ENCODE peak calls at places on chromosomes 16 and 17, in ten cellular contexts. One of them, this sample, is unnamed. For H3K4me1, the result is how much of the 10 kb centered on the place peaks cover.

GRCh38 chr16:88286301-88286923 is 96.3 kb upstream of the ZNF469 start:
- DNase-seq in ovary: no peak
- DNase-seq in ascending aorta: no peak
- DNase-seq in sigmoid colon: no peak
- DNase-seq in spleen: no peak
- DNase-seq in fibroblast of lung: no peak
- DNase-seq in suprapubic skin: no peak
- DNase-seq in OCI-LY7: no peak
- DNase-seq in CD8-positive, alpha-beta T cell: no peak
- DNase-seq in uterus: no peak
- DNase-seq in this sample: no peak

GRCh38 chr17:42512733-42513251 is 23.2 kb upstream of the NAGLU start:
- DNase-seq in ovary: peak
- DNase-seq in ascending aorta: no peak
- DNase-seq in sigmoid colon: peak
- DNase-seq in spleen: no peak
- DNase-seq in fibroblast of lung: no peak
- DNase-seq in suprapubic skin: no peak
- DNase-seq in OCI-LY7: no peak
- DNase-seq in CD8-positive, alpha-beta T cell: no peak
- DNase-seq in uterus: no peak
- DNase-seq in this sample: no peak

GRCh38 chr17:30372755-30373154 is 6.0 kb upstream of the CPD start:
- DNase-seq in ovary: no peak
- DNase-seq in ascending aorta: no peak
- DNase-seq in sigmoid colon: no peak
- DNase-seq in spleen: no peak
- DNase-seq in fibroblast of lung: peak
- DNase-seq in suprapubic skin: no peak
- DNase-seq in OCI-LY7: peak
- DNase-seq in CD8-positive, alpha-beta T cell: no peak
- DNase-seq in uterus: no peak
- DNase-seq in this sample: no peak

GRCh38 chr17:973053-973452 is 6.5 kb downstream of the NXN start:
- DNase-seq in ovary: no peak
- DNase-seq in ascending aorta: no peak
- DNase-seq in sigmoid colon: no peak
- DNase-seq in spleen: no peak
- DNase-seq in fibroblast of lung: peak
- DNase-seq in suprapubic skin: no peak
- DNase-seq in OCI-LY7: no peak
- DNase-seq in CD8-positive, alpha-beta T cell: no peak
- DNase-seq in uterus: no peak
- DNase-seq in this sample: no peak

GRCh38 chr17:64554028-64554637 is 47.4 kb downstream of the CEP95 start:
- DNase-seq in ovary: no peak
- DNase-seq in ascending aorta: no peak
- DNase-seq in sigmoid colon: no peak
- DNase-seq in spleen: no peak
- DNase-seq in fibroblast of lung: no peak
- DNase-seq in suprapubic skin: no peak
- DNase-seq in OCI-LY7: no peak
- DNase-seq in CD8-positive, alpha-beta T cell: no peak
- DNase-seq in uterus: no peak
- DNase-seq in this sample: no peak

GRCh38 chr16:71540-72341 is 690 bp downstream of the RHBDF1 start:
- DNase-seq in ovary: peak
- DNase-seq in ascending aorta: no peak
- DNase-seq in sigmoid colon: peak
- DNase-seq in spleen: no peak
- DNase-seq in fibroblast of lung: peak
- DNase-seq in suprapubic skin: peak
- DNase-seq in OCI-LY7: no peak
- DNase-seq in CD8-positive, alpha-beta T cell: no peak
- DNase-seq in uterus: peak
- DNase-seq in this sample: no peak

GRCh38 chr17:42720996-42721583 is 23.8 kb downstream of the EZH1 start:
- DNase-seq in ovary: no peak
- DNase-seq in ascending aorta: no peak
- DNase-seq in sigmoid colon: no peak
- DNase-seq in spleen: no peak
- DNase-seq in fibroblast of lung: peak
- DNase-seq in suprapubic skin: no peak
- DNase-seq in OCI-LY7: peak
- DNase-seq in CD8-positive, alpha-beta T cell: no peak
- DNase-seq in uterus: no peak
- DNase-seq in this sample: no peak

GRCh38 chr17:12691173-12691572 is 25.5 kb downstream of the MYOCD start:
- DNase-seq in ovary: peak
- DNase-seq in ascending aorta: peak
- DNase-seq in sigmoid colon: peak
- DNase-seq in spleen: no peak
- DNase-seq in fibroblast of lung: peak
- DNase-seq in suprapubic skin: no peak
- DNase-seq in OCI-LY7: no peak
- DNase-seq in CD8-positive, alpha-beta T cell: no peak
- DNase-seq in uterus: peak
- DNase-seq in this sample: no peak

GRCh38 chr16:73890524-73891500 is 405.8 kb upstream of the PSMD7 start:
- DNase-seq in ovary: no peak
- DNase-seq in ascending aorta: no peak
- DNase-seq in sigmoid colon: peak
- DNase-seq in spleen: no peak
- DNase-seq in fibroblast of lung: peak
- DNase-seq in suprapubic skin: no peak
- DNase-seq in OCI-LY7: peak
- DNase-seq in CD8-positive, alpha-beta T cell: no peak
- DNase-seq in uterus: no peak
- DNase-seq in this sample: no peak

GRCh38 chr17:37358098-37358829 is 17.5 kb upstream of the C17orf78 start:
- DNase-seq in ovary: peak
- DNase-seq in ascending aorta: no peak
- DNase-seq in sigmoid colon: peak
- DNase-seq in spleen: peak
- DNase-seq in fibroblast of lung: peak
- DNase-seq in suprapubic skin: peak
- DNase-seq in OCI-LY7: peak
- DNase-seq in CD8-positive, alpha-beta T cell: no peak
- DNase-seq in uterus: peak
- DNase-seq in this sample: no peak

DNA sequence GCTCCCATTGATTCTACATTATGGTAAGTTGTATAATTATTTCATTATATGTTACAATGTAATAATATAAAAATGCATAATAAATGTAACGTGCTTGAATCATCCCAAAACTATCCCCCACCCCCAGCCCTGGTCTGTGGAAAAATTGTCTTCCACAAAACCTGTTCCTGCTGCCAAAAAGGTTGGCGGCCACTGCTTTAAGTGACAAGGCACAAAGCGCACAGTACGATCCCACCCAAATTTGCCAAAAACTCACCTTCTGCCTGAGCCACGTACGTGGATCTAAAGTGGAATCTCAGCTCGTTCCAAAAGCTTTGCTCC is 14.5 kb downstream of the CYB561 start:
- DNase-seq in ovary: no peak
- DNase-seq in ascending aorta: no peak
- DNase-seq in sigmoid colon: no peak
- DNase-seq in spleen: peak
- DNase-seq in fibroblast of lung: no peak
- DNase-seq in suprapubic skin: no peak
- DNase-seq in OCI-LY7: no peak
- DNase-seq in CD8-positive, alpha-beta T cell: no peak
- DNase-seq in uterus: no peak
- DNase-seq in this sample: no peak
- H3K4me1 ChIP-seq in ovary: under half
- H3K4me1 ChIP-seq in ascending aorta: under half
- H3K4me1 ChIP-seq in sigmoid colon: under half
- H3K4me1 ChIP-seq in spleen: half or more
- H3K4me1 ChIP-seq in fibroblast of lung: under half
- H3K4me1 ChIP-seq in suprapubic skin: under half
- H3K4me1 ChIP-seq in OCI-LY7: under half
- H3K4me1 ChIP-seq in CD8-positive, alpha-beta T cell: under half
- H3K4me1 ChIP-seq in uterus: under half
- H3K4me1 ChIP-seq in this sample: under half

GRCh38 chr16:68429081-68429740 is 19.1 kb downstream of the SMPD3 start:
- DNase-seq in ovary: no peak
- DNase-seq in ascending aorta: no peak
- DNase-seq in sigmoid colon: no peak
- DNase-seq in spleen: no peak
- DNase-seq in fibroblast of lung: no peak
- DNase-seq in suprapubic skin: no peak
- DNase-seq in OCI-LY7: no peak
- DNase-seq in CD8-positive, alpha-beta T cell: no peak
- DNase-seq in uterus: no peak
- DNase-seq in this sample: no peak

GRCh38 chr16:68436581-68436980 is 11.7 kb downstream of the SMPD3 start:
- DNase-seq in ovary: no peak
- DNase-seq in ascending aorta: no peak
- DNase-seq in sigmoid colon: no peak
- DNase-seq in spleen: no peak
- DNase-seq in fibroblast of lung: no peak
- DNase-seq in suprapubic skin: no peak
- DNase-seq in OCI-LY7: peak
- DNase-seq in CD8-positive, alpha-beta T cell: no peak
- DNase-seq in uterus: no peak
- DNase-seq in this sample: no peak

GRCh38 chr16:68433316-68433715 is 15.0 kb downstream of the SMPD3 start:
- DNase-seq in ovary: no peak
- DNase-seq in ascending aorta: no peak
- DNase-seq in sigmoid colon: no peak
- DNase-seq in spleen: no peak
- DNase-seq in fibroblast of lung: no peak
- DNase-seq in suprapubic skin: no peak
- DNase-seq in OCI-LY7: no peak
- DNase-seq in CD8-positive, alpha-beta T cell: no peak
- DNase-seq in uterus: no peak
- DNase-seq in this sample: no peak

GRCh38 chr16:68432701-68433100 is 15.6 kb downstream of the SMPD3 start:
- DNase-seq in ovary: no peak
- DNase-seq in ascending aorta: no peak
- DNase-seq in sigmoid colon: no peak
- DNase-seq in spleen: no peak
- DNase-seq in fibroblast of lung: no peak
- DNase-seq in suprapubic skin: no peak
- DNase-seq in OCI-LY7: no peak
- DNase-seq in CD8-positive, alpha-beta T cell: no peak
- DNase-seq in uterus: no peak
- DNase-seq in this sample: no peak

DNA sequence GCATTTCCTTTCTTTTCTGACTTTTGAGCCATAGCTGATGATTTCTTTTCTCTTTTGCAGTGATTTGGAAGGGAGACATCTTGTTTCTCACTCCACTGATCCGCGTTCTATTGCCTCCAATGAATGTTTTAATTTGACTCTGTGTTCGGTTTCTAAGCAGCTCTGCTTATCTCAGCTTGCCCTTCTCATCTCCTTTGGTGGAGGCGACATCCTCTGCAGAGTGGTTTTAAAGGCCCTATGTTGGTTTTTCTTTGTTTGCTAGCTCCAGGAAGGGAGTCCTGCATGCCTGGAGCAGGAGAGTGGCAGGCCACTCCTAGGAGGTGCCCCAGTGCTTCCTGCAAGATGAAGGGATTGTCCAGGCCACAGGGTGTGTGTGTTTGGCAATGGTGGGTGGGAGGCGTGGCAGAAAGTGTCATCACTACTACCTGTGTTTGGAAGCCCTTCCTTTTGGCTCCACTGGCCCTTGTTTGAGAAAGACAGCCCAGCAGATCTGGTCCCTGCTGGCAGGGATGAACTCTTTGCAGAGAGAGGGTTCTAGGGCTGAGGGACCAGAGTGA is 13.6 kb downstream of the SMPD3 start:
- DNase-seq in ovary: no peak
- DNase-seq in ascending aorta: no peak
- DNase-seq in sigmoid colon: no peak
- DNase-seq in spleen: no peak
- DNase-seq in fibroblast of lung: no peak
- DNase-seq in suprapubic skin: no peak
- DNase-seq in OCI-LY7: no peak
- DNase-seq in CD8-positive, alpha-beta T cell: no peak
- DNase-seq in uterus: no peak
- DNase-seq in this sample: no peak
- H3K27ac ChIP-seq in ovary: no peak
- H3K27ac ChIP-seq in ascending aorta: no peak
- H3K27ac ChIP-seq in sigmoid colon: no peak
- H3K27ac ChIP-seq in spleen: no peak
- H3K27ac ChIP-seq in fibroblast of lung: no peak
- H3K27ac ChIP-seq in suprapubic skin: no peak
- H3K27ac ChIP-seq in OCI-LY7: no peak
- H3K27ac ChIP-seq in CD8-positive, alpha-beta T cell: no peak
- H3K27ac ChIP-seq in uterus: no peak
- H3K27ac ChIP-seq in this sample: no peak

GRCh38 chr16:66154801-66155200 is 211.7 kb upstream of the CDH5 start:
- DNase-seq in ovary: no peak
- DNase-seq in ascending aorta: no peak
- DNase-seq in sigmoid colon: no peak
- DNase-seq in spleen: no peak
- DNase-seq in fibroblast of lung: peak
- DNase-seq in suprapubic skin: no peak
- DNase-seq in OCI-LY7: no peak
- DNase-seq in CD8-positive, alpha-beta T cell: no peak
- DNase-seq in uterus: no peak
- DNase-seq in this sample: no peak
- H3K4me1 ChIP-seq in ovary: under half
- H3K4me1 ChIP-seq in ascending aorta: under half
- H3K4me1 ChIP-seq in sigmoid colon: under half
- H3K4me1 ChIP-seq in spleen: under half
- H3K4me1 ChIP-seq in fibroblast of lung: under half
- H3K4me1 ChIP-seq in suprapubic skin: under half
- H3K4me1 ChIP-seq in OCI-LY7: under half
- H3K4me1 ChIP-seq in CD8-positive, alpha-beta T cell: under half
- H3K4me1 ChIP-seq in uterus: under half
- H3K4me1 ChIP-seq in this sample: under half

DNA sequence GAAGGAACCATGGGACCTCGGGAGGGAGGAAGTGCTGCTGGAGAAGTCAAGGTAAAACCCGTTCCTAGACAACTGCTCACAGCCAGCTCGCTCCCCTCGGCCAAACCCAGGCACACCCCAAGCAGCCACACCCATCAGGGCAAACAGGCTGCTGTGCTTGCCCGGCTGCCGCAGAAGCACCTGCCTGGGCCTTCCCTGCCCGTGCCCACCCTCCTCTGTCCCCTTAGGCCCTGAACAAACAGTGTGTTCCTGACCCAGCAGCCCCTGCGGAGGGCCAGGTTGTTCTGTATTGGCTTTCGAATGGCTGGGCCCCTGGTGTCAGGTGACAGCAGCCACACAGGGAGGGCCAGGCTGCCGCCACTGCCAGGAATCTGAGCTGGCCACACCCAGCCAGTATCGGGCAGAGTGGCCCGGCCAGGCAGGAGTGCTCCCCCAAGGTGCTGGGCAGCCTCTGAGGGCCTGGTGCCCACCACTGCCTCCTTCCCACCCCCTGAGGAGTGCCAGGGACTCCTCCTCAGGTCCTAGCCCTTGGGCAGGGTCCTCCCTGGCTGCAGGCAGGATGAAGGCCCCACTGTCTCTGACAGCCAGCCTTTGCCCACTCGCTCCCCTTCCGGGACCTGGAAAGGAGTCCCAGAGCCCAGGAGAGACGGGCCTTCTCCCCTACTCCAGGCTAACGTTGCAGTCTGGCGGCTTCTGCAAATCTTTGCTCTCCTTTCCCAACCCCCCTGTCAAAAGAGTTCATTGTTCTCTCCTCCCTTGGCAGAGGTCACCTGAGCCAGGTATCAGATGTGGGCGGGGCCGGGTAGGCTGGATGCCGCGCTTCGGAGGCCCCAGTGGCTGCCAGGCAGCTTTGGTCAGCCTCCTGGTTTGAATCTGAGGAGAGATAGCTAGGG is 24.0 kb downstream of the LLGL2 start:
- DNase-seq in ovary: no peak
- DNase-seq in ascending aorta: no peak
- DNase-seq in sigmoid colon: no peak
- DNase-seq in spleen: no peak
- DNase-seq in fibroblast of lung: no peak
- DNase-seq in suprapubic skin: peak
- DNase-seq in OCI-LY7: no peak
- DNase-seq in CD8-positive, alpha-beta T cell: no peak
- DNase-seq in uterus: no peak
- DNase-seq in this sample: no peak
- H3K27ac ChIP-seq in ovary: no peak
- H3K27ac ChIP-seq in ascending aorta: no peak
- H3K27ac ChIP-seq in sigmoid colon: no peak
- H3K27ac ChIP-seq in spleen: peak
- H3K27ac ChIP-seq in fibroblast of lung: no peak
- H3K27ac ChIP-seq in suprapubic skin: peak
- H3K27ac ChIP-seq in OCI-LY7: no peak
- H3K27ac ChIP-seq in CD8-positive, alpha-beta T cell: no peak
- H3K27ac ChIP-seq in uterus: no peak
- H3K27ac ChIP-seq in this sample: peak

This sample was measured in esophagus squamous epithelium.